ENCODE peak calls at places on chromosomes 12 and 14, in eight cellular contexts. P is stimulated activated CD4-positive, alpha-beta T cell treated with anti-CD3 and anti-CD28 coated beads, Interleukin-2, amount 100 ng/mL, for 24 hours; Y is ureter; S is AG09309; O is GM10248; Q is pancreas; E is Panc1; W is MCF 10A. T is an unnamed sample.

GRCh38 chr12:42084522-42084921 is 60.2 kb downstream of the GXYLT1 start:
- DNase-seq in Y (no peak), O (no peak), S (no peak), Q (no peak), E (no peak), P (no peak), W (no peak), T (no peak)

GRCh38 chr12:10392394-10392930 is 2.6 kb upstream of the KLRK1 start:
- DNase-seq in Y (peak; percentile 62), P (no peak), S (peak; percentile 89), O (peak; percentile 30), W (peak; percentile 98), Q (no peak), E (no peak), T (no peak)

GRCh38 chr12:50005150-50005549 is 20.1 kb downstream of the RACGAP1 start:
- DNase-seq in Y (no peak), W (no peak), Q (no peak), O (no peak), E (no peak), S (no peak), P (no peak), T (peak; percentile 35)

GRCh38 chr12:101407054-101407437 is 526 bp downstream of the ARL1 start:
- DNase-seq in Y (no peak), O (no peak), E (no peak), W (peak; percentile 41), P (peak; percentile 33), S (no peak), Q (no peak), T (no peak)

GRCh38 chr12:27180862-27181261 is 63.2 kb upstream of the STK38L start:
- DNase-seq in W (no peak), S (no peak), O (no peak), Y (no peak), E (no peak), P (no peak), Q (no peak), T (no peak)

GRCh38 chr14:101405171-101405883 is 156.0 kb upstream of the DIO3 start:
- DNase-seq in Q (no peak), P (no peak), O (no peak), E (no peak), W (peak; percentile 91), Y (no peak), S (no peak), T (no peak)

GRCh38 chr12:26938660-26939185 is 453 bp downstream of the FGFR1OP2 start:
- DNase-seq in O (no peak), P (no peak), Y (no peak), W (no peak), E (no peak), S (no peak), Q (no peak), T (no peak)

GRCh38 chr14:68784995-68785816 is 7.7 kb downstream of the ZFP36L1 start:
- DNase-seq in E (no peak), P (peak; percentile 21), W (peak; percentile 73), S (no peak), O (no peak), Q (peak; percentile 61), Y (no peak), T (peak; percentile 43)

GRCh38 chr12:26152507-26153102 is 27.8 kb upstream of the BHLHE41 start:
- DNase-seq in O (no peak), Q (no peak), E (no peak), P (no peak), Y (no peak), W (no peak), S (no peak), T (no peak)

GRCh38 chr12:3897400-3897910 is 24.3 kb upstream of the PARP11 start:
- DNase-seq in O (no peak), Y (no peak), W (no peak), Q (no peak), S (no peak), E (no peak), P (no peak), T (no peak)

GRCh38 chr12:76879710-76880025 is 849 bp upstream of the CSRP2 start:
- DNase-seq in O (no peak), S (no peak), P (no peak), Q (no peak), E (no peak), Y (no peak), W (no peak), T (no peak)

GRCh38 chr14:90624228-90624627 is 192.0 kb downstream of the TTC7B start:
- DNase-seq in S (no peak), E (no peak), O (no peak), W (peak; percentile 94), Y (no peak), P (no peak), Q (no peak), T (no peak)